ENCODE peak calls at places on chromosomes 11 and 22, in nine cellular contexts. Y is lower lobe of right lung, A is tibial artery, K is body of pancreas, M is upper lobe of left lung, N is Caco-2, U is fibroblast of lung, W is mammary epithelial cell, F is cardiac muscle cell. S is an unnamed sample.
A peak's percentile ranks its signal among the peaks of the same experiment; 100 is the strongest.

GRCh38 chr11:4181780-4182721 is 87.5 kb downstream of the RRM1 start:
- DNase-seq in Y (peak; percentile 68), A (no peak), K (peak; percentile 86), M (peak; percentile 65), N (peak; percentile 83), U (peak; percentile 37), W (peak; percentile 44), F (peak; percentile 69), S (peak; percentile 84)

GRCh38 chr11:31340903-31341572 is 28.5 kb downstream of the DCDC1 start:
- DNase-seq in Y (no peak), A (no peak), K (peak; percentile 35), M (no peak), N (peak; percentile 52), U (peak; percentile 27), W (peak; percentile 18), F (peak; percentile 49), S (peak; percentile 31)

GRCh38 chr11:11290354-11290753 is 62.7 kb downstream of the CSNK2A3 start:
- DNase-seq in Y (no peak), A (no peak), K (no peak), M (no peak), N (no peak), U (no peak), W (no peak), F (no peak), S (no peak)

GRCh38 chr11:44505591-44506054 is 59.8 kb upstream of the CD82 start:
- DNase-seq in Y (no peak), A (no peak), K (no peak), M (no peak), N (no peak), U (peak; percentile 71), W (peak; percentile 63), F (no peak), S (no peak)

GRCh38 chr11:60699282-60699681 is at the start of gene MS4A8:
- DNase-seq in Y (no peak), A (no peak), K (peak; percentile 45), M (no peak), N (no peak), U (no peak), W (no peak), F (no peak), S (no peak)

GRCh38 chr11:105609341-105609781 is 512 bp upstream of the GRIA4 start:
- DNase-seq in Y (no peak), A (no peak), K (peak; percentile 20), M (no peak), N (peak; percentile 59), U (no peak), W (peak; percentile 18), F (peak; percentile 23), S (peak; percentile 51)

GRCh38 chr11:34904421-34904950 is 11.7 kb downstream of the APIP start:
- DNase-seq in Y (no peak), A (no peak), K (no peak), M (no peak), N (no peak), U (no peak), W (no peak), F (no peak), S (no peak)

GRCh38 chr11:34653851-34654490 is 33.1 kb downstream of the EHF start:
- DNase-seq in Y (peak; percentile 70), A (no peak), K (peak; percentile 82), M (peak; percentile 92), N (peak; percentile 66), U (peak; percentile 98), W (peak; percentile 98), F (no peak), S (no peak)

GRCh38 chr11:102109896-102110760 is at the start of gene YAP1:
- DNase-seq in Y (peak; percentile 90), A (peak; percentile 95), K (peak; percentile 91), M (peak; percentile 85), N (peak; percentile 99), U (peak; percentile 97), W (peak; percentile 95), F (peak; percentile 93), S (peak; percentile 91)

GRCh38 chr11:95734009-95734572 is 55.5 kb downstream of the FAM76B start:
- DNase-seq in Y (no peak), A (no peak), K (peak; percentile 8), M (no peak), N (no peak), U (no peak), W (no peak), F (peak; percentile 35), S (no peak)

DNA sequence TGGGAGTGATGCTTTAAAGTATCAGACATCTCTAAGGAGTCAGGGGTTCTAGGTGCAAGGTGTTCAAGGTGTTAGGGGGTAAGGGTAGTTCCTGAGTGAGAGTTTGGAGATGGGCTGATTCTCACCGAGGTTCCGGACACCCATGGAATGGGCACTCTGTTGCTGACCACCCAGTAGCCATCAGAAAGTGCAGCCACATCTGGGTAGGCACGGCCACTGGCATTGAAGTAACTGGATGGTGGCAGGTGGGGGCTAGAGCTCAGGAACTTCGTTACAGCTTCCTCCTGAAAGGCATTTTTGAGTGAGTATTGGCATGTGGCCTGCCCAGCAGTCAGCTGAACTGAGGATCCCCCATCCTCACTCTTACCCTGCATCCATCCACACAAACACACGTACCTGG is 3.0 kb upstream of the TAF10 start:
- DNase-seq in Y (no peak), A (no peak), K (no peak), M (no peak), N (no peak), U (no peak), W (no peak), F (no peak), S (no peak)
- H3K4me1 ChIP-seq in Y (peaks cover 40% of the 10 kb centered on the region), A (peaks cover 37% of the 10 kb centered on the region), K (peaks cover 39% of the 10 kb centered on the region), M (peaks cover 36% of the 10 kb centered on the region), N (peaks cover 14% of the 10 kb centered on the region), U (peaks cover 16% of the 10 kb centered on the region), W (peaks cover 40% of the 10 kb centered on the region), F (no peaks in the 10 kb centered on the region), S (no peaks in the 10 kb centered on the region)

GRCh38 chr11:48101958-48102357 is 114.7 kb upstream of the OR4B1 start:
- DNase-seq in Y (no peak), A (no peak), K (peak; percentile 52), M (no peak), N (no peak), U (no peak), W (no peak), F (no peak), S (no peak)
- H3K4me1 ChIP-seq in Y (peaks cover 4% of the 10 kb centered on the region), A (peaks cover 13% of the 10 kb centered on the region), K (peaks cover 46% of the 10 kb centered on the region), M (no peaks in the 10 kb centered on the region), N (peaks cover 29% of the 10 kb centered on the region), U (no peaks in the 10 kb centered on the region), W (no peaks in the 10 kb centered on the region), F (peaks cover 13% of the 10 kb centered on the region), S (peaks cover 5% of the 10 kb centered on the region)

DNA sequence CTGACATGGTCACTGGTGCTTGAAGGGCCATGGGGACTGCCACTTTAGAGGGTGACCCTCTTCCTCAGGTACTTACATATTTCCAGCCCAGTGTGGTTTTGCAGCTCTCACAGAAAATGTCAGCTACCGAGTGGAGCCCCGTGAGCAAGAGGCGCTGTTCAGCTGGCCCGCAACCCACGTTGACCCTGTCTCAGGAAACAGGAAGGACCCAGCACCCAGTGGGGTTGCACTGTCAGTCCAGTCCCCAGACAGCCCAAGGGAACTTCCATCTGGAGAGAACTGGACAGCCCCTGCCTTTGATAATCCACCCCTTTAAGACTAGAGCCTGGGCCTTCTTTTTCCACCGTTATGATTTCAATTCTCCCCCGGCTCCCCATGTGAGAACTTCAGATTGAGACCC is 3.5 kb downstream of the YPEL4 start:
- DNase-seq in Y (peak; percentile 65), A (no peak), K (no peak), M (peak; percentile 53), N (no peak), U (no peak), W (no peak), F (no peak), S (no peak)
- H3K4me1 ChIP-seq in Y (peaks cover 66% of the 10 kb centered on the region), A (peaks cover 51% of the 10 kb centered on the region), K (peaks cover 26% of the 10 kb centered on the region), M (peaks cover 63% of the 10 kb centered on the region), N (peaks cover 5% of the 10 kb centered on the region), U (peaks cover 25% of the 10 kb centered on the region), W (peaks cover 39% of the 10 kb centered on the region), F (peaks cover 72% of the 10 kb centered on the region), S (peaks cover 21% of the 10 kb centered on the region)

DNA sequence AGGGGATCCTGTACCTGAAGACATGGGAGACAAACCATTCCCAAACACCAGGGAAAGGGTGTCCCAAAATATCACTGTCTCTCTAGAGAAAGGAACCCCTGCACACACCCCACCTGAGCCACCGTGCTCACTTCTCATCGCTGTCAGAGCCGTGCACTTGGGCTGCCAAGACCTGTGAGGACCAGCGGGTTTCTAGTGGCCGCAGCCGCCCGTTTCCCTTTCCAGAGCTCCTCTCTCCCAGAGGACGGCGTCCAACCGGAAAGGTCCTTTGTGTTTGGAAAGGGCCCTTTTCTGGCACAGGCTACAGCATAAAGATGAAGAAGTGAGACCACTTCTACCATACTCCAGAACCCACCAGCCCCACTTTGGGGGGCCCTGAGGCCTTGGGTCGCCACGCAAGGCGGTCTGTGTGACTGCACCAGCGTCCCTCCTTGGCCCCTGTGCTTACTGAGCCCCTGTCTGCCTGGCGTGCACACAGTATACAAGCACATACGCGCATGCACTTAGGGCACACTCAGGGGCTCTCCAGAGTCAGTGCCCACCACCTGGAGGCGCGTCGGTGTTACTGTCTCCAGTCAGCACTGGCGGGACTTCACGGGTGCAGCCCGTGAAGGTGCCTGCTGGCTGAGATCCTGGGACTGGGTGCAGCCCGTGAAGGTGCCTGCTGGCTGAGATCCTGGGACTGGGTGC is 381.8 kb downstream of the TBC1D22A start:
- DNase-seq in Y (no peak), A (no peak), K (peak; percentile 76), M (peak; percentile 60), N (no peak), U (no peak), W (no peak), F (no peak), S (no peak)
- H3K4me1 ChIP-seq in Y (no peaks in the 10 kb centered on the region), A (no peaks in the 10 kb centered on the region), K (peaks cover 26% of the 10 kb centered on the region), M (peaks cover 2% of the 10 kb centered on the region), N (no peaks in the 10 kb centered on the region), U (no peaks in the 10 kb centered on the region), W (no peaks in the 10 kb centered on the region), F (no peaks in the 10 kb centered on the region), S (no peaks in the 10 kb centered on the region)

DNA sequence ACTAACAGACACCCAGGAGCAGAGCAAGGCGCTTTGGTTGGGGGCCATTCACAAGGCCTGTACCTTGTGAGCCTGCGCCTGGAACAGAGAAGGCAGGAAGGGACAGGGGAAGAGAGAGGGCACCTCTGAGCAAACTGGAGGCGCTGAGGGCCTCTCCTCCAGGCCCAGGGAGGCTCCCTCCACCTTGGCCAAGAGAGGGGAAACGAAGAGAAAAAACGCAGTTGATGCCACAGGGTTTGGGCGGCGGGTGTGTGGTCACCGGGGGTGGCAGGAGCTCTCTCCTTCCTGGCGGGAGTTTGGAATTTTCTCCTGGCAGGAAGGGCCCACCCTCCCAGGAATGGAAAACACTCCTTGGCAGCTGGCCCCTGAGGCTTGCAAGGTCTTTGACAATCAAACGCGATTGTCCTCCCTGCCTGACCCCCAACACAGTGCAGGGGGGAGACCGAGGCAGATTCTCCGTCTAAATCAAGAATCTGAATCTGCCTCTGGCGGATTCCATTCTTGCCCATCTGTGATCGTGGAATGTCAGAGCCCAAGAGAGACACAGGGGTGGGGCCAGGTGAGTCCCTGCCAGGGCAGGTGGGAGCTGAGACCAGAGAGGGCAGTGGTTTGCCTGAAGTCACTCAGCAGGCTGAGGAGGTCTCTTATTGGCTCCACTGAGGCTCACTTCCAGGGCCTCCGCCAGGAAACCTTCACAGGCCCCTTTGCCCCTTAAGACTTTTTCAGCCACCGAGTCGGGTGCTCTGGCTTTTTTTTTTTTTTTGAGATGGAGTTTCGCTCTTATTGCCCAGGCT is 21.0 kb downstream of the RPL3 start:
- DNase-seq in Y (no peak), A (no peak), K (peak; percentile 37), M (no peak), N (no peak), U (no peak), W (no peak), F (no peak), S (no peak)
- H3K4me1 ChIP-seq in Y (peaks cover 49% of the 10 kb centered on the region), A (peaks cover 44% of the 10 kb centered on the region), K (peaks cover 59% of the 10 kb centered on the region), M (peaks cover 37% of the 10 kb centered on the region), N (peaks cover 54% of the 10 kb centered on the region), U (peaks cover 14% of the 10 kb centered on the region), W (peaks cover 39% of the 10 kb centered on the region), F (peaks cover 15% of the 10 kb centered on the region), S (no peaks in the 10 kb centered on the region)

GRCh38 chr22:35731321-35731720 is 13.6 kb downstream of the APOL5 start:
- DNase-seq in Y (no peak), A (no peak), K (no peak), M (no peak), N (no peak), U (no peak), W (no peak), F (no peak), S (no peak)
- H3K4me1 ChIP-seq in Y (peaks cover 4% of the 10 kb centered on the region), A (no peaks in the 10 kb centered on the region), K (peaks cover 30% of the 10 kb centered on the region), M (no peaks in the 10 kb centered on the region), N (no peaks in the 10 kb centered on the region), U (peaks cover 2% of the 10 kb centered on the region), W (peaks cover 19% of the 10 kb centered on the region), F (peaks cover 20% of the 10 kb centered on the region), S (no peaks in the 10 kb centered on the region)